ENCODE peak calls at places on chromosomes 3 and 15, in nine cellular contexts. One of them, this sample, is unnamed. For H3K36me3 and H3K4me1, the result is how much of the 10 kb centered on the place peaks cover.

GRCh38 chr15:52480990-52481389 is 47.7 kb downstream of the MYO5A start:
- DNase-seq in uterus: no peak
- DNase-seq in HCT116: no peak
- DNase-seq in NT2/D1: no peak
- DNase-seq in neural progenitor cell: no peak
- DNase-seq in tibial nerve: no peak
- DNase-seq in CD4-positive, CD25-positive, alpha-beta regulatory T cell: no peak
- DNase-seq in PC-9: no peak
- DNase-seq in colonic mucosa: no peak
- DNase-seq in this sample: peak

GRCh38 chr15:96974761-96975160 is 644.3 kb downstream of the NR2F2 start:
- DNase-seq in uterus: no peak
- DNase-seq in HCT116: no peak
- DNase-seq in NT2/D1: no peak
- DNase-seq in neural progenitor cell: no peak
- DNase-seq in tibial nerve: no peak
- DNase-seq in CD4-positive, CD25-positive, alpha-beta regulatory T cell: no peak
- DNase-seq in PC-9: no peak
- DNase-seq in colonic mucosa: no peak
- DNase-seq in this sample: no peak

GRCh38 chr3:40310690-40311089 is 1.2 kb downstream of the EIF1B start:
- DNase-seq in uterus: no peak
- DNase-seq in HCT116: no peak
- DNase-seq in NT2/D1: no peak
- DNase-seq in neural progenitor cell: peak
- DNase-seq in tibial nerve: no peak
- DNase-seq in CD4-positive, CD25-positive, alpha-beta regulatory T cell: no peak
- DNase-seq in PC-9: no peak
- DNase-seq in colonic mucosa: no peak
- DNase-seq in this sample: no peak

GRCh38 chr3:29282431-29283296 is 1.8 kb downstream of the RBMS3 start:
- DNase-seq in uterus: no peak
- DNase-seq in HCT116: no peak
- DNase-seq in NT2/D1: no peak
- DNase-seq in neural progenitor cell: peak
- DNase-seq in tibial nerve: no peak
- DNase-seq in CD4-positive, CD25-positive, alpha-beta regulatory T cell: no peak
- DNase-seq in PC-9: no peak
- DNase-seq in colonic mucosa: no peak
- DNase-seq in this sample: no peak

GRCh38 chr3:61794961-61795360 is 233.6 kb downstream of the PTPRG start:
- DNase-seq in uterus: no peak
- DNase-seq in HCT116: no peak
- DNase-seq in NT2/D1: no peak
- DNase-seq in neural progenitor cell: no peak
- DNase-seq in tibial nerve: no peak
- DNase-seq in CD4-positive, CD25-positive, alpha-beta regulatory T cell: no peak
- DNase-seq in PC-9: no peak
- DNase-seq in colonic mucosa: no peak
- DNase-seq in this sample: no peak

GRCh38 chr15:72536506-72536905 is 62.4 kb downstream of the ARIH1 start:
- DNase-seq in uterus: no peak
- DNase-seq in HCT116: no peak
- DNase-seq in NT2/D1: no peak
- DNase-seq in neural progenitor cell: no peak
- DNase-seq in tibial nerve: no peak
- DNase-seq in CD4-positive, CD25-positive, alpha-beta regulatory T cell: no peak
- DNase-seq in PC-9: no peak
- DNase-seq in colonic mucosa: no peak
- DNase-seq in this sample: no peak

GRCh38 chr3:42892807-42893206 is 13.1 kb upstream of the ZNF662 start:
- DNase-seq in uterus: no peak
- DNase-seq in HCT116: no peak
- DNase-seq in NT2/D1: no peak
- DNase-seq in neural progenitor cell: no peak
- DNase-seq in tibial nerve: no peak
- DNase-seq in CD4-positive, CD25-positive, alpha-beta regulatory T cell: no peak
- DNase-seq in PC-9: no peak
- DNase-seq in colonic mucosa: no peak
- DNase-seq in this sample: no peak

GRCh38 chr15:75436861-75437260 is 14.6 kb downstream of the SIN3A start:
- DNase-seq in uterus: no peak
- DNase-seq in HCT116: no peak
- DNase-seq in NT2/D1: no peak
- DNase-seq in neural progenitor cell: no peak
- DNase-seq in tibial nerve: no peak
- DNase-seq in CD4-positive, CD25-positive, alpha-beta regulatory T cell: no peak
- DNase-seq in PC-9: no peak
- DNase-seq in colonic mucosa: no peak
- DNase-seq in this sample: no peak

GRCh38 chr3:38805765-38806386 is 10.1 kb downstream of the SCN10A start:
- DNase-seq in uterus: no peak
- DNase-seq in HCT116: peak
- DNase-seq in NT2/D1: peak
- DNase-seq in neural progenitor cell: peak
- DNase-seq in tibial nerve: no peak
- DNase-seq in CD4-positive, CD25-positive, alpha-beta regulatory T cell: peak
- DNase-seq in PC-9: peak
- DNase-seq in colonic mucosa: peak
- DNase-seq in this sample: peak

GRCh38 chr15:91872356-91873132 is 19.0 kb downstream of the SLCO3A1 start:
- DNase-seq in uterus: no peak
- DNase-seq in HCT116: no peak
- DNase-seq in NT2/D1: no peak
- DNase-seq in neural progenitor cell: no peak
- DNase-seq in tibial nerve: no peak
- DNase-seq in CD4-positive, CD25-positive, alpha-beta regulatory T cell: no peak
- DNase-seq in PC-9: no peak
- DNase-seq in colonic mucosa: no peak
- DNase-seq in this sample: no peak

GRCh38 chr15:41490355-41490754 is 3.3 kb upstream of the ITPKA start:
- DNase-seq in uterus: no peak
- DNase-seq in HCT116: peak
- DNase-seq in NT2/D1: no peak
- DNase-seq in neural progenitor cell: no peak
- DNase-seq in tibial nerve: no peak
- DNase-seq in CD4-positive, CD25-positive, alpha-beta regulatory T cell: no peak
- DNase-seq in PC-9: peak
- DNase-seq in colonic mucosa: no peak
- DNase-seq in this sample: no peak

GRCh38 chr15:67048281-67049279 is 16.8 kb upstream of the SMAD3 start:
- DNase-seq in uterus: peak
- DNase-seq in HCT116: no peak
- DNase-seq in NT2/D1: no peak
- DNase-seq in neural progenitor cell: no peak
- DNase-seq in tibial nerve: no peak
- DNase-seq in CD4-positive, CD25-positive, alpha-beta regulatory T cell: no peak
- DNase-seq in PC-9: peak
- DNase-seq in colonic mucosa: peak
- DNase-seq in this sample: no peak

GRCh38 chr3:136860541-136860940 is 1.5 kb upstream of the NCK1 start:
- DNase-seq in uterus: no peak
- DNase-seq in HCT116: no peak
- DNase-seq in NT2/D1: peak
- DNase-seq in neural progenitor cell: peak
- DNase-seq in tibial nerve: no peak
- DNase-seq in CD4-positive, CD25-positive, alpha-beta regulatory T cell: no peak
- DNase-seq in PC-9: peak
- DNase-seq in colonic mucosa: no peak
- DNase-seq in this sample: peak

GRCh38 chr15:33460166-33460805 is 149.5 kb downstream of the RYR3 start:
- DNase-seq in uterus: no peak
- DNase-seq in HCT116: no peak
- DNase-seq in NT2/D1: no peak
- DNase-seq in neural progenitor cell: no peak
- DNase-seq in tibial nerve: no peak
- DNase-seq in CD4-positive, CD25-positive, alpha-beta regulatory T cell: no peak
- DNase-seq in PC-9: peak
- DNase-seq in colonic mucosa: no peak
- DNase-seq in this sample: no peak

GRCh38 chr15:95972136-95972553 is 358.4 kb upstream of the NR2F2 start:
- DNase-seq in uterus: peak
- DNase-seq in HCT116: no peak
- DNase-seq in NT2/D1: no peak
- DNase-seq in neural progenitor cell: no peak
- DNase-seq in tibial nerve: peak
- DNase-seq in CD4-positive, CD25-positive, alpha-beta regulatory T cell: no peak
- DNase-seq in PC-9: no peak
- DNase-seq in colonic mucosa: no peak
- DNase-seq in this sample: no peak

GRCh38 chr3:133691410-133692107 is 29.8 kb upstream of the TOPBP1 start:
- DNase-seq in uterus: no peak
- DNase-seq in HCT116: no peak
- DNase-seq in NT2/D1: no peak
- DNase-seq in neural progenitor cell: no peak
- DNase-seq in tibial nerve: no peak
- DNase-seq in CD4-positive, CD25-positive, alpha-beta regulatory T cell: no peak
- DNase-seq in PC-9: no peak
- DNase-seq in colonic mucosa: no peak
- DNase-seq in this sample: no peak

GRCh38 chr15:25724899-25725298 is 138.2 kb downstream of the ATP10A start:
- DNase-seq in uterus: no peak
- DNase-seq in HCT116: no peak
- DNase-seq in NT2/D1: no peak
- DNase-seq in neural progenitor cell: no peak
- DNase-seq in tibial nerve: no peak
- DNase-seq in CD4-positive, CD25-positive, alpha-beta regulatory T cell: no peak
- DNase-seq in PC-9: no peak
- DNase-seq in colonic mucosa: no peak
- DNase-seq in this sample: no peak

GRCh38 chr3:191543018-191543417 is 82.1 kb downstream of the PYDC2 start:
- DNase-seq in uterus: no peak
- DNase-seq in HCT116: no peak
- DNase-seq in NT2/D1: no peak
- DNase-seq in neural progenitor cell: no peak
- DNase-seq in tibial nerve: no peak
- DNase-seq in CD4-positive, CD25-positive, alpha-beta regulatory T cell: no peak
- DNase-seq in PC-9: no peak
- DNase-seq in colonic mucosa: no peak
- DNase-seq in this sample: no peak

GRCh38 chr15:57867970-57868791 is 161.7 kb downstream of the POLR2M start:
- DNase-seq in uterus: no peak
- DNase-seq in HCT116: no peak
- DNase-seq in NT2/D1: no peak
- DNase-seq in neural progenitor cell: no peak
- DNase-seq in tibial nerve: no peak
- DNase-seq in CD4-positive, CD25-positive, alpha-beta regulatory T cell: no peak
- DNase-seq in PC-9: no peak
- DNase-seq in colonic mucosa: no peak
- DNase-seq in this sample: no peak

DNA sequence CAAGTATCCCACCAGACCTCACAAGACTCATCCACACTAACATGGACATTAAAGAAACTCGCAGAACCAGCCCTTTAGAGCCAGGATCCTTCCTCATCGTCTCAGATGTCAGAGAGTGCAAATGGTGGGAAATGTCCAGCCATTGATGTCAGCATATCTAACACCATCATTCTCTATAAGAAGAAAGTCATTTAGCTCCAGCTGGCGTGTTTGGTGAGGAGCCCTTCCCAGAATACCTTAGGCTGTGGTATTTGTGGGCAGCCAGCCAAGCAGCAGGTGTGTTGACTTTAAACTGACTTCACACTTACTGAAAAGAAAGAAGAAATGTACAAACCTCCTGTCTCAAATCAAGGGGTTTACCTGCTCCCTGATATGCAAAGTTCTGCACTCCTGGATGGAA is 17.3 kb downstream of the FYCO1 start:
- DNase-seq in uterus: no peak
- DNase-seq in HCT116: no peak
- DNase-seq in NT2/D1: no peak
- DNase-seq in neural progenitor cell: no peak
- DNase-seq in tibial nerve: no peak
- DNase-seq in CD4-positive, CD25-positive, alpha-beta regulatory T cell: no peak
- DNase-seq in PC-9: peak
- DNase-seq in colonic mucosa: peak
- DNase-seq in this sample: no peak
- H3K36me3 ChIP-seq in uterus: under half
- H3K36me3 ChIP-seq in HCT116: under half
- H3K36me3 ChIP-seq in NT2/D1: half or more
- H3K36me3 ChIP-seq in neural progenitor cell: under half
- H3K36me3 ChIP-seq in tibial nerve: under half
- H3K36me3 ChIP-seq in CD4-positive, CD25-positive, alpha-beta regulatory T cell: half or more
- H3K36me3 ChIP-seq in PC-9: under half
- H3K36me3 ChIP-seq in colonic mucosa: under half
- H3K36me3 ChIP-seq in this sample: half or more

DNA sequence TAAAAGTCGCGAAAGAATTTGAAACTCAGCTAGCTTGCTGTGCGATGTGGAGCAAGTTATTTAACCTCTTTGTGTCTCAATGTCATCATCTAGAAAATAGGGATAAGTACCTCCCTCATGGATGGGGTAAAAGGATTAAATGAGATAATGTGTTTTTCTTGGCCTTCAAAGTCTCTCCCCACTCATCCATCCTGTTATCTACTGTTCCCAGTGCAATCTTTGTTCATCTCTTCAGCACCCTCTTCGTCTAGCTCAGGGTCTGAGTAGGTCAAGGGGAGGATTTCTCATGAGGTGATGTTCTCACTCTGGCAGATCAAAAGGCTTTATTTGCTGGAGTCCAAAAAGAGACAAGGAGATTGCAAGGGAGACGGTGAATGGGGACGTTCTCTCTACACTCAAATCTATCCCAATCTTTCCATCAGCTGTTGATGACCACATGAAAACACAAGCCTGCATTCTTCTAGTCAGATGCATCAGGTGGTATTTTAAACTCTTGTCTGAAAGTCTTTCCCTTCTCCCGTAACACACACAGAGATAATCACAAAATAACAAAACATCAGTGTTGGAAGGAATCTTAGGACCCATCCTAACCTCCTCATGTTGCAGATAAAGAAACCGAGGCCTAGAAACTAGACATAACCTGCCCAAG is 1.3 kb downstream of the MESD start:
- DNase-seq in uterus: no peak
- DNase-seq in HCT116: no peak
- DNase-seq in NT2/D1: no peak
- DNase-seq in neural progenitor cell: no peak
- DNase-seq in tibial nerve: no peak
- DNase-seq in CD4-positive, CD25-positive, alpha-beta regulatory T cell: no peak
- DNase-seq in PC-9: no peak
- DNase-seq in colonic mucosa: no peak
- DNase-seq in this sample: no peak
- H3K4me1 ChIP-seq in uterus: under half
- H3K4me1 ChIP-seq in HCT116: under half
- H3K4me1 ChIP-seq in NT2/D1: under half
- H3K4me1 ChIP-seq in neural progenitor cell: under half
- H3K4me1 ChIP-seq in tibial nerve: under half
- H3K4me1 ChIP-seq in CD4-positive, CD25-positive, alpha-beta regulatory T cell: half or more
- H3K4me1 ChIP-seq in PC-9: under half
- H3K4me1 ChIP-seq in colonic mucosa: under half
- H3K4me1 ChIP-seq in this sample: under half

GRCh38 chr3:46922871-46923558 is 45.5 kb downstream of the PTH1R start:
- DNase-seq in uterus: peak
- DNase-seq in HCT116: no peak
- DNase-seq in NT2/D1: no peak
- DNase-seq in neural progenitor cell: no peak
- DNase-seq in tibial nerve: no peak
- DNase-seq in CD4-positive, CD25-positive, alpha-beta regulatory T cell: no peak
- DNase-seq in PC-9: no peak
- DNase-seq in colonic mucosa: no peak
- DNase-seq in this sample: no peak
- H3K36me3 ChIP-seq in uterus: under half
- H3K36me3 ChIP-seq in HCT116: under half
- H3K36me3 ChIP-seq in NT2/D1: half or more
- H3K36me3 ChIP-seq in neural progenitor cell: under half
- H3K36me3 ChIP-seq in tibial nerve: under half
- H3K36me3 ChIP-seq in CD4-positive, CD25-positive, alpha-beta regulatory T cell: half or more
- H3K36me3 ChIP-seq in PC-9: under half
- H3K36me3 ChIP-seq in colonic mucosa: under half
- H3K36me3 ChIP-seq in this sample: half or more

GRCh38 chr3:52043750-52044149 is 12.6 kb downstream of the DUSP7 start:
- DNase-seq in uterus: no peak
- DNase-seq in HCT116: no peak
- DNase-seq in NT2/D1: no peak
- DNase-seq in neural progenitor cell: no peak
- DNase-seq in tibial nerve: no peak
- DNase-seq in CD4-positive, CD25-positive, alpha-beta regulatory T cell: no peak
- DNase-seq in PC-9: no peak
- DNase-seq in colonic mucosa: no peak
- DNase-seq in this sample: no peak
- H3K4me1 ChIP-seq in uterus: under half
- H3K4me1 ChIP-seq in HCT116: under half
- H3K4me1 ChIP-seq in NT2/D1: under half
- H3K4me1 ChIP-seq in neural progenitor cell: under half
- H3K4me1 ChIP-seq in tibial nerve: under half
- H3K4me1 ChIP-seq in CD4-positive, CD25-positive, alpha-beta regulatory T cell: under half
- H3K4me1 ChIP-seq in PC-9: under half
- H3K4me1 ChIP-seq in colonic mucosa: under half
- H3K4me1 ChIP-seq in this sample: under half

This sample was measured in OCI-LY7.